ENCODE peak calls at places on chromosomes 13 and 19, in four cellular contexts. One of them, this sample, is unnamed.
A peak's percentile ranks its signal among the peaks of the same experiment; 100 is the strongest.

GRCh38 chr19:39173502-39173991 is 23.2 kb upstream of the NCCRP1 start:
- DNase-seq in IMR-90: no peak
- DNase-seq in SK-N-SH: no peak
- DNase-seq in K562: no peak
- DNase-seq in this sample: no peak

GRCh38 chr13:65943711-65944110 is 1286.4 kb downstream of the PCDH9 start:
- DNase-seq in IMR-90: no peak
- DNase-seq in SK-N-SH: no peak
- DNase-seq in K562: no peak
- DNase-seq in this sample: no peak

GRCh38 chr19:37966211-37967072 is 59.4 kb downstream of the SIPA1L3 start:
- DNase-seq in IMR-90: peak; percentile 39
- DNase-seq in SK-N-SH: no peak
- DNase-seq in K562: no peak
- DNase-seq in this sample: no peak

GRCh38 chr13:43008591-43008990 is 14.8 kb upstream of the DNAJC15 start:
- DNase-seq in IMR-90: no peak
- DNase-seq in SK-N-SH: no peak
- DNase-seq in K562: no peak
- DNase-seq in this sample: no peak

GRCh38 chr19:33740811-33741396 is 55.8 kb upstream of the KCTD15 start:
- DNase-seq in IMR-90: peak; percentile 38
- DNase-seq in SK-N-SH: no peak
- DNase-seq in K562: peak; percentile 60
- DNase-seq in this sample: no peak

GRCh38 chr19:4582112-4582553 is 22.6 kb upstream of the SEMA6B start:
- DNase-seq in IMR-90: no peak
- DNase-seq in SK-N-SH: peak; percentile 34
- DNase-seq in K562: no peak
- DNase-seq in this sample: no peak

GRCh38 chr19:51318687-51319675 is 7.5 kb downstream of the IGLON5 start:
- DNase-seq in IMR-90: no peak
- DNase-seq in SK-N-SH: no peak
- DNase-seq in K562: no peak
- DNase-seq in this sample: no peak

GRCh38 chr13:106129993-106130392 is 405.5 kb downstream of the EFNB2 start:
- DNase-seq in IMR-90: no peak
- DNase-seq in SK-N-SH: no peak
- DNase-seq in K562: no peak
- DNase-seq in this sample: no peak

GRCh38 chr13:110583178-110583865 is 21.8 kb upstream of the RAB20 start:
- DNase-seq in IMR-90: no peak
- DNase-seq in SK-N-SH: no peak
- DNase-seq in K562: no peak
- DNase-seq in this sample: no peak

GRCh38 chr13:48294670-48295069 is 8.9 kb upstream of the RB1 start:
- DNase-seq in IMR-90: no peak
- DNase-seq in SK-N-SH: no peak
- DNase-seq in K562: no peak
- DNase-seq in this sample: no peak

GRCh38 chr19:2983351-2984195 is 6.2 kb downstream of the TLE6 start:
- DNase-seq in IMR-90: peak; percentile 7
- DNase-seq in SK-N-SH: peak; percentile 87
- DNase-seq in K562: no peak
- DNase-seq in this sample: no peak

GRCh38 chr19:32316034-32316433 is 29.4 kb upstream of the ZNF507 start:
- DNase-seq in IMR-90: no peak
- DNase-seq in SK-N-SH: no peak
- DNase-seq in K562: no peak
- DNase-seq in this sample: no peak

GRCh38 chr13:24900507-24900906 is 136.5 kb downstream of the RNF17 start:
- DNase-seq in IMR-90: no peak
- DNase-seq in SK-N-SH: no peak
- DNase-seq in K562: no peak
- DNase-seq in this sample: no peak

GRCh38 chr13:91346848-91347211 is 657 bp upstream of the MIR17HG start:
- DNase-seq in IMR-90: no peak
- DNase-seq in SK-N-SH: peak; percentile 21
- DNase-seq in K562: peak; percentile 77
- DNase-seq in this sample: peak; percentile 25

GRCh38 chr19:45629704-45630103 is 9.5 kb downstream of the EML2 start:
- DNase-seq in IMR-90: no peak
- DNase-seq in SK-N-SH: no peak
- DNase-seq in K562: no peak
- DNase-seq in this sample: no peak

GRCh38 chr13:99757756-99758464 is 213.7 kb downstream of the ZIC5 start:
- DNase-seq in IMR-90: no peak
- DNase-seq in SK-N-SH: no peak
- DNase-seq in K562: no peak
- DNase-seq in this sample: no peak

GRCh38 chr13:95573226-95573625 is 20.7 kb downstream of the CLDN10 start:
- DNase-seq in IMR-90: peak; percentile 11
- DNase-seq in SK-N-SH: no peak
- DNase-seq in K562: no peak
- DNase-seq in this sample: no peak

GRCh38 chr13:112072531-112073244 is 5.7 kb downstream of the SOX1 start:
- DNase-seq in IMR-90: no peak
- DNase-seq in SK-N-SH: no peak
- DNase-seq in K562: no peak
- DNase-seq in this sample: no peak

GRCh38 chr19:28345811-28346210 is 867.1 kb downstream of the UQCRFS1 start:
- DNase-seq in IMR-90: no peak
- DNase-seq in SK-N-SH: no peak
- DNase-seq in K562: no peak
- DNase-seq in this sample: no peak

GRCh38 chr13:100208596-100208995 is 119.7 kb downstream of the PCCA start:
- DNase-seq in IMR-90: peak; percentile 2
- DNase-seq in SK-N-SH: no peak
- DNase-seq in K562: no peak
- DNase-seq in this sample: no peak

GRCh38 chr13:69524459-69525155 is 583.0 kb upstream of the ATXN8OS start:
- DNase-seq in IMR-90: no peak
- DNase-seq in SK-N-SH: no peak
- DNase-seq in K562: no peak
- DNase-seq in this sample: no peak

GRCh38 chr19:43611788-43612187 is at the start of gene SRRM5:
- DNase-seq in IMR-90: no peak
- DNase-seq in SK-N-SH: no peak
- DNase-seq in K562: no peak
- DNase-seq in this sample: no peak

GRCh38 chr13:34730966-34731365 is 211.1 kb upstream of the NBEA start:
- DNase-seq in IMR-90: no peak
- DNase-seq in SK-N-SH: no peak
- DNase-seq in K562: no peak
- DNase-seq in this sample: no peak

GRCh38 chr13:112997188-112998135 is 28.4 kb downstream of the MCF2L start:
- DNase-seq in IMR-90: no peak
- DNase-seq in SK-N-SH: no peak
- DNase-seq in K562: no peak
- DNase-seq in this sample: no peak

GRCh38 chr13:106376411-106377112 is 158.9 kb downstream of the EFNB2 start:
- DNase-seq in IMR-90: peak; percentile 95
- DNase-seq in SK-N-SH: no peak
- DNase-seq in K562: no peak
- DNase-seq in this sample: no peak

GRCh38 chr19:45901432-45901903 is 945 bp downstream of the MYPOP start:
- DNase-seq in IMR-90: peak; percentile 42
- DNase-seq in SK-N-SH: peak; percentile 71
- DNase-seq in K562: no peak
- DNase-seq in this sample: no peak

GRCh38 chr19:55585658-55586339 is 5.2 kb upstream of the ZNF579 start:
- DNase-seq in IMR-90: peak; percentile 63
- DNase-seq in SK-N-SH: peak; percentile 93
- DNase-seq in K562: no peak
- DNase-seq in this sample: no peak

GRCh38 chr13:59494560-59494970 is 669.2 kb downstream of the DIAPH3 start:
- DNase-seq in IMR-90: peak; percentile 81
- DNase-seq in SK-N-SH: no peak
- DNase-seq in K562: peak; percentile 28
- DNase-seq in this sample: no peak

GRCh38 chr13:76634431-76635191 is 251.6 kb downstream of the KCTD12 start:
- DNase-seq in IMR-90: no peak
- DNase-seq in SK-N-SH: no peak
- DNase-seq in K562: no peak
- DNase-seq in this sample: no peak

GRCh38 chr13:76630629-76631028 is 255.6 kb downstream of the KCTD12 start:
- DNase-seq in IMR-90: no peak
- DNase-seq in SK-N-SH: no peak
- DNase-seq in K562: no peak
- DNase-seq in this sample: no peak

GRCh38 chr13:76635232-76636021 is 250.8 kb downstream of the KCTD12 start:
- DNase-seq in IMR-90: no peak
- DNase-seq in SK-N-SH: no peak
- DNase-seq in K562: no peak
- DNase-seq in this sample: no peak

GRCh38 chr13:76636881-76637280 is 249.3 kb downstream of the KCTD12 start:
- DNase-seq in IMR-90: no peak
- DNase-seq in SK-N-SH: no peak
- DNase-seq in K562: no peak
- DNase-seq in this sample: no peak

DNA sequence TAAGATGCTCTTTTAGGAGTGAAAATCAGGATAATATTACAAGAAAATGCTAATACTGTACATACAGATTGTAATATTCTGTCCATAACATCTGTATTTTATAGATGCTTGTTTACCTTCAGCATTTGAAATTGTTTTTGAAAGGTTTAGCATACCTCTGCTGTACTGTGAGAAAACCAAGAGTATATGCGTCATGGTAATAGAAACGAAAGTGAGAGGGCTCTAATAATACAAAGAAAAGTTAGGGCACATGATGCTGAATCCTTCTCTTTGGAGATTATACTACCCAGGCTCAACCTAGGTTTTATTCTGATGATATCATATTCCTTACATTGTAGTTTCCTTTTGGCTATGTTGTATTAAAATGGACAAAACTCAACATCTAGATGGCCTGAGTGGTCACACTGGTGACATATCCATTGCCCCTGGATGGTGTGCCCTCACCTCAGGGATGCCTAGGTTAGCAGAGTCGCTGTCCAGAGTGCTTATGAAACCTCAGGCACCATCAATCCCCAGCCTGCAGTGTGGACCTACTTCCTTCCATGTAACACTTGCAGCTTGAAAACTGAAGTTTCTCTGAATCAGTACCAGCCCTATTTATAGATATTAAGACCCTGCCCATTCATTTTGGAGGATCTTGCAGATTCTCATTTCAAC is 253.7 kb downstream of the KCTD12 start:
- DNase-seq in IMR-90: no peak
- DNase-seq in SK-N-SH: no peak
- DNase-seq in K562: no peak
- DNase-seq in this sample: no peak
- TF ChIP-seq RCOR1 in IMR-90: no peak
- TF ChIP-seq RCOR1 in SK-N-SH: no peak
- TF ChIP-seq RCOR1 in K562: no peak
- TF ChIP-seq RCOR1 in this sample: no peak

GRCh38 chr19:10005632-10006334 is 4.5 kb downstream of the COL5A3 start:
- DNase-seq in IMR-90: no peak
- DNase-seq in SK-N-SH: no peak
- DNase-seq in K562: no peak
- DNase-seq in this sample: no peak

GRCh38 chr19:10000171-10000826 is 10.0 kb downstream of the COL5A3 start:
- DNase-seq in IMR-90: peak; percentile 70
- DNase-seq in SK-N-SH: peak; percentile 89
- DNase-seq in K562: peak; percentile 85
- DNase-seq in this sample: no peak

GRCh38 chr19:10004617-10005016 is 5.7 kb downstream of the COL5A3 start:
- DNase-seq in IMR-90: no peak
- DNase-seq in SK-N-SH: no peak
- DNase-seq in K562: no peak
- DNase-seq in this sample: no peak

GRCh38 chr19:10001899-10002298 is 8.4 kb downstream of the COL5A3 start:
- DNase-seq in IMR-90: no peak
- DNase-seq in SK-N-SH: no peak
- DNase-seq in K562: peak; percentile 51
- DNase-seq in this sample: no peak

DNA sequence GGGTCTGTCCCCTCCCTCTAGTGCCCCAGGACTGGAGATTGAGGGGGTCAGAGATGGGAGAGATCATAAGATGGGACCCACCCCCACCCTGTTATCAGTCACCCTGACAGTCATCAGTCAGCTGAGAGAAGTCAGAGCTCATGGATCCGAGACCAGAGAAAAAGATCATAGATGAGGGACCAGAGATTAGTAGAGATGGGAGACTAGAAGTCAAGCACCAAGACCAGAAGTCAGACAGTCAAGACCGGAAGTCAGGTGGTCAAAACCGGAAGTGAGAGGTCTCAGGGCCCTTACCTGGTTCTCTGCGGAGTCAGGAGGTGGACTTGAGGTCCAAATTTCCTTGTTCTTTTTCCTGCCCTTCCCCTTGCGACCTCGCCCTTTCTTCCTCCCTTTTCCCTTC is 7.0 kb downstream of the COL5A3 start:
- DNase-seq in IMR-90: no peak
- DNase-seq in SK-N-SH: no peak
- DNase-seq in K562: no peak
- DNase-seq in this sample: no peak
- TF ChIP-seq MXI1 in IMR-90: no peak
- TF ChIP-seq MXI1 in SK-N-SH: no peak
- TF ChIP-seq MXI1 in K562: no peak
- TF ChIP-seq MXI1 in this sample: no peak

DNA sequence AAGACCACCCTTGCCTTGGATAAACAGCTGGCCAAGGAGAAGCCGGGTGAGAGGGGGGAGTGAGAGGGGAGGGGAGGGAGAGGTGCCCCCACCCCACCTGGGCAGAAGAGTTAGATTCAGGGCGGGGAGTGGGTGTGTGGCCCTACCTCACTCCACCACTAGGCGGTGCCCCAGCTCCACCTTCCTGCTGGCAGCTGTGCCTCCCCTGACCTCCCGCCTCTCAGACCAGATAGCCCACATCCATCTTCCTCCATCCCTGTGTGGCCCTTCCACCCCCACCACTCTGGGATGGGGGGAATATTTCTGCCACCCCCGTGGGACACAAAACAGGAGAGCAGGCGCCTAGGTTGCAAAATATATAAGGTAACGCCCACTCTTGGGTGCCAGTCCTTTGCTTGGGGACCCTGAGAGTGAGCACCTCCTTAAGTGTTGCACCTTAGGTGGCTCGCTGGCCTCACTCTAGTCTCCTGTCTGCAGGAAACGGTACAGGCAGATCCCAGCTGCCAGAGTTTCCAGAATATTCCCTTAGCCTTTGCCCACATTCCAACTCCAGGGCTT is 13.8 kb upstream of the EHD2 start:
- DNase-seq in IMR-90: peak; percentile 34
- DNase-seq in SK-N-SH: peak; percentile 95
- DNase-seq in K562: peak; percentile 82
- DNase-seq in this sample: no peak
- TF ChIP-seq RCOR1 in IMR-90: no peak
- TF ChIP-seq RCOR1 in SK-N-SH: no peak
- TF ChIP-seq RCOR1 in K562: no peak
- TF ChIP-seq RCOR1 in this sample: no peak

DNA sequence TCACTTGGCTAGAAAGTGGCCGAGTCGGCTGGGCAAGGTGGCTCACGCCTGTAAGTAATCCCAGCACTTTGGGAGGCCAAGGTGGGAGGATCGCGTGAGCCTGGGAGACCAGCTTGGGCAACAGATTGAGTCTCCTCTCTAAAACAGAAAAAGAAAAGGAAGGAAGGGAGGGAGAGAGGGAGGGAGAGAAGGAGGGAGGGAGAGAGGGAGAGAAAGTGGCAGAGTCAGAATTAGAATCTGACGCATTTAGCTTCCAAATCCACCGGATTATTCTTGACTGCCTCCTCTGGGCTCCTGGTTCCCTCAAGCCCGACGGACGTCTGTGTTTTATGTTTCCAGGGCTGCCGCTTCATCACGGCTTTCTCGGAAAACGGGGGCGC is 22.5 kb downstream of the LRFN3 start:
- DNase-seq in IMR-90: no peak
- DNase-seq in SK-N-SH: no peak
- DNase-seq in K562: no peak
- DNase-seq in this sample: no peak
- TF ChIP-seq MXI1 in IMR-90: no peak
- TF ChIP-seq MXI1 in SK-N-SH: no peak
- TF ChIP-seq MXI1 in K562: no peak
- TF ChIP-seq MXI1 in this sample: no peak